ENCODE peak calls at places on chromosome 19, in seven cellular contexts. B is IMR-90, W is heart right ventricle, J is mesendoderm, K is Panc1, V is lung, T is ovary. O is an unnamed sample.

GRCh38 chr19:42271045-42271419 is 2.0 kb downstream of the CIC start:
- DNase-seq in J (no peak), T (no peak), B (no peak), W (no peak), V (no peak), K (no peak), O (no peak)

GRCh38 chr19:19566306-19566705 is 28.2 kb downstream of the CILP2 start:
- DNase-seq in W (no peak), V (no peak), K (no peak), J (no peak), T (no peak), B (peak; percentile 77), O (no peak)

GRCh38 chr19:14632286-14632685 is 42.4 kb downstream of the ADGRE3 start:
- DNase-seq in T (no peak), W (no peak), K (no peak), B (peak; percentile 15), J (peak; percentile 41), V (no peak), O (peak; percentile 20)

GRCh38 chr19:46513461-46514236 is 18.0 kb upstream of the PNMA8B start:
- DNase-seq in B (peak; percentile 51), V (peak; percentile 74), J (peak; percentile 86), W (peak; percentile 80), K (no peak), T (peak; percentile 85), O (peak; percentile 78)

GRCh38 chr19:9436358-9436757 is 985 bp upstream of the ZNF266 start:
- DNase-seq in W (no peak), J (no peak), K (no peak), V (no peak), B (no peak), T (no peak), O (no peak)

GRCh38 chr19:16222806-16223205 is 25.1 kb downstream of the AP1M1 start:
- DNase-seq in J (no peak), T (no peak), B (peak; percentile 57), W (no peak), K (no peak), V (no peak), O (no peak)

GRCh38 chr19:23440791-23441190 is 45.5 kb upstream of the ZNF91 start:
- DNase-seq in K (no peak), T (no peak), B (no peak), J (peak; percentile 41), W (no peak), V (no peak), O (no peak)

GRCh38 chr19:45809643-45810159 is 5.4 kb downstream of the RSPH6A start:
- DNase-seq in J (peak; percentile 51), B (peak; percentile 83), V (no peak), T (no peak), W (no peak), K (no peak), O (no peak)

GRCh38 chr19:1455002-1455335 is 5.0 kb downstream of the APC2 start:
- DNase-seq in K (no peak), V (no peak), T (no peak), B (no peak), W (no peak), J (no peak), O (no peak)

GRCh38 chr19:1453525-1454371 is 3.8 kb downstream of the APC2 start:
- DNase-seq in V (no peak), W (no peak), T (no peak), B (no peak), J (no peak), K (no peak), O (no peak)

GRCh38 chr19:1456121-1456900 is 6.4 kb downstream of the APC2 start:
- DNase-seq in T (no peak), J (no peak), K (no peak), W (peak; percentile 15), B (no peak), V (no peak), O (no peak)

GRCh38 chr19:1457031-1457739 is 7.3 kb downstream of the APC2 start:
- DNase-seq in K (no peak), J (peak; percentile 78), T (no peak), B (no peak), W (peak; percentile 10), V (no peak), O (no peak)

DNA sequence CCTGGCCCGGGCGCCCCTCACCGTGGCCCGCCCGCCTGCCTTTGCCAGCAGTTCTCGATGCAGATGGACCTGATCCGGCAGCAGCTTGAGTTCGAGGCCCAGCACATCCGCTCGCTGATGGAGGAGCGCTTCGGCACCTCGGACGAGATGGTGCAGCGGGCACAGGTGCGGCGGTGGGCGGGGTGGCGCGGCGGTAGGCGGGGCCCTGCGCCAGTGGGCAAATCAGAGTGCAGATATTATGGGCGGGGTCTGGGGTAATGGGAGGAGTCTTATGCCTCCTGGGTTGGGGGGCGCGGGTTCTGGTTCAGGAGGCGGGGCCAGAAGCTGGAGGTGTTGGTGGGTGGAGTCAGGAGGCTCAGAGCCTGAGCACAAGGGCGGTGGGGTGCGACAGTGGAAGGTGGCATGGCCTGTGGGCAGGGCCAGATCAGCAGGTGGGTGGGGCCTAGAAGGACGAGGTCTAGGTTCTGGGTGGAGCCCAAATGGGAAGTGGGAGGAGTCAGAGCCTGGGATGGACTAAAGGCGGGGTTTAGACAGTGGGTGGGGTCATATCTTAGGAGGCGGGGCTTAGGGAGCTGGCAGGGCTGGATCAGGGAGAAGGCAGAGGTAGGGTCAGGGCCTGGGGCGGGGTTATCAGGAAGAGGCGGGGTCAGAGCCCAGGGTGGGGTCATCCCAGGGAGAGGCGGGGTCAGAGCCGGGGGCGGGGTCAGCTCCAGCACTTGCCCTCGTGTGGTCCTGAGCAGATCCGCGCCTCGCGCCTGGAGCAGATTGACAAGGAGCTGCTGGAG is 5.6 kb downstream of the APC2 start:
- DNase-seq in K (peak; percentile 43), V (peak; percentile 50), B (peak; percentile 30), T (no peak), J (peak; percentile 84), W (no peak), O (peak; percentile 91)
- H3K4me3 ChIP-seq in K (no peak overlapping the region), V (no peak overlapping the region), B (no peak overlapping the region), T (no peak overlapping the region), J (no peak overlapping the region), W (no peak overlapping the region), O (no peak overlapping the region)

GRCh38 chr19:54218259-54218658 is 4.5 kb downstream of the LILRB3 start:
- DNase-seq in K (no peak), W (no peak), V (no peak), B (no peak), T (no peak), J (no peak), O (no peak)

GRCh38 chr19:54218960-54219661 is 3.7 kb downstream of the LILRB3 start:
- DNase-seq in T (no peak), V (no peak), W (no peak), J (no peak), K (no peak), B (no peak), O (no peak)

GRCh38 chr19:54211214-54211613 is 10.6 kb downstream of the RPS9 start:
- DNase-seq in V (no peak), J (no peak), T (no peak), W (no peak), K (no peak), B (no peak), O (no peak)

GRCh38 chr19:54216869-54217268 is 5.9 kb downstream of the LILRB3 start:
- DNase-seq in J (no peak), T (no peak), W (no peak), V (no peak), B (no peak), K (no peak), O (no peak)
- H3K27ac ChIP-seq in J (no peak overlapping the region), T (no peak overlapping the region), W (no peak overlapping the region), V (no peak overlapping the region), B (no peak overlapping the region), K (no peak overlapping the region), O (no peak overlapping the region)

DNA sequence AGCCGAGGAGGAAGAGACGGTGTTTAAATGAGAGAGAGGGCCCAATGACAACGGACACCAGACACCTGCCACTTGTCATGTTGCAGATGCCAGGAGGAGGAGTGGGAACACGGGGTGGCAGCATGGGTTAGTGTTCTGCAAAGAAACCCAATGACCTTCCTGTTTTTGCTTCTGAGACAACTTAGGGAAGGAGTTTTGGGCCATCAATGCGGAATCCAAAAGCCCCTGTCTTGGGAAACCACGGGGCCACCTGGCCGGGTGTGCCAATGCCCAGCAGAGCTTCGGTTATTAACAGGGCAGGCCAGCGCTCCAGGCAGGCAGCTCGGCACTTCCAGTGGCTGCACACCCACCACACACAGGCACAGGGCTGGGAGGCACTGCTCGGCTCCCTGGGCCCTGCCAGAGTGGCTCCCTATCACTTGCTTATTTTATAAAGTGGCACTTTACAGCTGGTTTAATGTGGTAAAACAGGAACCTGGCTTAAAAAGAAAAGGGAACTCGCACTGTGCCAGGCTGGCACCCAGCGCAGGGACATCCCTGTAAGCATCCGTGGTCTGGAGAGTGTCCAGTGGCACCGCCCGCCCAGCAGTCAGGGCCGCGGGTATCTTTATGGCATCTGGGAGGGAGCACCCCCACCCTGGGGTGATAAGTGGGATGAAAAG is 19.1 kb downstream of the ELL start:
- DNase-seq in W (peak; percentile 56), B (no peak), T (no peak), K (no peak), V (no peak), J (no peak), O (peak; percentile 52)
- H3K4me1 ChIP-seq in W (peaks cover 100% of the 10 kb centered on the region), B (peaks cover 27% of the 10 kb centered on the region), T (peaks cover 48% of the 10 kb centered on the region), K (peaks cover 16% of the 10 kb centered on the region), V (peaks cover 73% of the 10 kb centered on the region), J (no peaks in the 10 kb centered on the region), O (peaks cover 48% of the 10 kb centered on the region)

GRCh38 chr19:51339313-51339686 is 2.6 kb downstream of the VSIG10L start:
- DNase-seq in K (no peak), T (no peak), W (no peak), B (no peak), J (peak; percentile 91), V (no peak), O (no peak)

GRCh38 chr19:51342631-51343569 is 961 bp upstream of the VSIG10L start:
- DNase-seq in J (peak; percentile 62), V (no peak), T (no peak), K (no peak), B (no peak), W (no peak), O (no peak)

GRCh38 chr19:51339687-51340656 is 2.0 kb downstream of the VSIG10L start:
- DNase-seq in B (peak; percentile 95), W (peak; percentile 99), T (peak; percentile 99), J (peak; percentile 99), V (peak; percentile 99), K (no peak), O (peak; percentile 100)

GRCh38 chr19:51341066-51341465 is 873 bp downstream of the VSIG10L start:
- DNase-seq in W (no peak), K (no peak), V (no peak), J (no peak), T (peak; percentile 41), B (no peak), O (no peak)

GRCh38 chr19:51341976-51342580 is at the start of gene VSIG10L:
- DNase-seq in J (peak; percentile 18), W (no peak), B (no peak), K (no peak), T (no peak), V (no peak), O (no peak)
- H3K4me3 ChIP-seq in J (no peak within 1 kb of the TSS), W (no peak within 1 kb of the TSS), B (no peak within 1 kb of the TSS), K (no peak within 1 kb of the TSS), T (no peak within 1 kb of the TSS), V (no peak within 1 kb of the TSS), O (no peak within 1 kb of the TSS)